ENCODE peak calls at places on chromosomes 5 and 9, in four cellular contexts. One of them, this sample, is unnamed. For H3K4me1, the result is how much of the 10 kb centered on the place peaks cover.

GRCh38 chr5:173395933-173396308 is 67.7 kb upstream of the STC2 start:
- DNase-seq in IMR-90: no peak
- DNase-seq in A549: no peak
- DNase-seq in SK-N-SH: no peak
- DNase-seq in this sample: no peak

GRCh38 chr5:16568875-16569580 is 47.8 kb downstream of the RETREG1 start:
- DNase-seq in IMR-90: no peak
- DNase-seq in A549: no peak
- DNase-seq in SK-N-SH: peak
- DNase-seq in this sample: no peak

GRCh38 chr5:169300468-169301385 is at the start of gene SLIT3:
- DNase-seq in IMR-90: peak
- DNase-seq in A549: peak
- DNase-seq in SK-N-SH: peak
- DNase-seq in this sample: peak

GRCh38 chr9:131982683-131983239 is 96.9 kb downstream of the MED27 start:
- DNase-seq in IMR-90: peak
- DNase-seq in A549: no peak
- DNase-seq in SK-N-SH: no peak
- DNase-seq in this sample: no peak

GRCh38 chr9:90251311-90251710 is 391.3 kb downstream of the DIRAS2 start:
- DNase-seq in IMR-90: no peak
- DNase-seq in A549: no peak
- DNase-seq in SK-N-SH: no peak
- DNase-seq in this sample: no peak

GRCh38 chr9:104895572-104895971 is 32.4 kb downstream of the ABCA1 start:
- DNase-seq in IMR-90: peak
- DNase-seq in A549: no peak
- DNase-seq in SK-N-SH: no peak
- DNase-seq in this sample: no peak

GRCh38 chr9:109289186-109289585 is 31.7 kb downstream of the EPB41L4B start:
- DNase-seq in IMR-90: no peak
- DNase-seq in A549: no peak
- DNase-seq in SK-N-SH: no peak
- DNase-seq in this sample: no peak

GRCh38 chr5:116291271-116291670 is 206.4 kb downstream of the COMMD10 start:
- DNase-seq in IMR-90: peak
- DNase-seq in A549: no peak
- DNase-seq in SK-N-SH: no peak
- DNase-seq in this sample: no peak

GRCh38 chr5:148733601-148734438 is 79.5 kb upstream of the HTR4 start:
- DNase-seq in IMR-90: peak
- DNase-seq in A549: peak
- DNase-seq in SK-N-SH: peak
- DNase-seq in this sample: peak

GRCh38 chr5:154220625-154221024 is 30.1 kb downstream of the GALNT10 start:
- DNase-seq in IMR-90: peak
- DNase-seq in A549: no peak
- DNase-seq in SK-N-SH: no peak
- DNase-seq in this sample: no peak

GRCh38 chr5:111401906-111402305 is 110.4 kb downstream of the STARD4 start:
- DNase-seq in IMR-90: no peak
- DNase-seq in A549: no peak
- DNase-seq in SK-N-SH: no peak
- DNase-seq in this sample: no peak

GRCh38 chr5:167743685-167744084 is 547.8 kb upstream of the WWC1 start:
- DNase-seq in IMR-90: peak
- DNase-seq in A549: no peak
- DNase-seq in SK-N-SH: no peak
- DNase-seq in this sample: no peak

GRCh38 chr5:138824516-138824915 is 50.6 kb downstream of the LRRTM2 start:
- DNase-seq in IMR-90: peak
- DNase-seq in A549: no peak
- DNase-seq in SK-N-SH: no peak
- DNase-seq in this sample: no peak

GRCh38 chr5:1317921-1318565 is 23.2 kb upstream of the TERT start:
- DNase-seq in IMR-90: no peak
- DNase-seq in A549: no peak
- DNase-seq in SK-N-SH: no peak
- DNase-seq in this sample: no peak

GRCh38 chr5:170755679-170756456 is 27.7 kb upstream of the GABRP start:
- DNase-seq in IMR-90: no peak
- DNase-seq in A549: no peak
- DNase-seq in SK-N-SH: peak
- DNase-seq in this sample: no peak

GRCh38 chr9:16622541-16622940 is 247.9 kb downstream of the BNC2 start:
- DNase-seq in IMR-90: no peak
- DNase-seq in A549: no peak
- DNase-seq in SK-N-SH: no peak
- DNase-seq in this sample: no peak

GRCh38 chr5:3392306-3392939 is 203.2 kb upstream of the IRX1 start:
- DNase-seq in IMR-90: no peak
- DNase-seq in A549: peak
- DNase-seq in SK-N-SH: peak
- DNase-seq in this sample: no peak

GRCh38 chr9:92613268-92614122 is 56.4 kb downstream of the IPPK start:
- DNase-seq in IMR-90: no peak
- DNase-seq in A549: no peak
- DNase-seq in SK-N-SH: no peak
- DNase-seq in this sample: no peak

GRCh38 chr9:19232117-19232829 is 1.8 kb downstream of the DENND4C start:
- DNase-seq in IMR-90: peak
- DNase-seq in A549: no peak
- DNase-seq in SK-N-SH: no peak
- DNase-seq in this sample: no peak

GRCh38 chr5:68538886-68539420 is 323.4 kb downstream of the PIK3R1 start:
- DNase-seq in IMR-90: no peak
- DNase-seq in A549: no peak
- DNase-seq in SK-N-SH: no peak
- DNase-seq in this sample: no peak

GRCh38 chr5:36366883-36367282 is 65.2 kb upstream of the RANBP3L start:
- DNase-seq in IMR-90: no peak
- DNase-seq in A549: no peak
- DNase-seq in SK-N-SH: no peak
- DNase-seq in this sample: no peak

GRCh38 chr9:89448381-89448780 is 49.5 kb downstream of the SEMA4D start:
- DNase-seq in IMR-90: no peak
- DNase-seq in A549: no peak
- DNase-seq in SK-N-SH: no peak
- DNase-seq in this sample: no peak

GRCh38 chr9:133485531-133486260 is 6.8 kb upstream of the SLC2A6 start:
- DNase-seq in IMR-90: no peak
- DNase-seq in A549: no peak
- DNase-seq in SK-N-SH: no peak
- DNase-seq in this sample: peak

GRCh38 chr5:132054031-132054696 is 6.3 kb upstream of the IL3 start:
- DNase-seq in IMR-90: no peak
- DNase-seq in A549: no peak
- DNase-seq in SK-N-SH: no peak
- DNase-seq in this sample: no peak

GRCh38 chr9:110083866-110084265 is 124.1 kb downstream of the C9orf152 start:
- DNase-seq in IMR-90: no peak
- DNase-seq in A549: no peak
- DNase-seq in SK-N-SH: no peak
- DNase-seq in this sample: no peak

GRCh38 chr5:72379936-72380335 is 59.8 kb downstream of the PTCD2 start:
- DNase-seq in IMR-90: peak
- DNase-seq in A549: no peak
- DNase-seq in SK-N-SH: no peak
- DNase-seq in this sample: no peak

GRCh38 chr5:57171818-57172465 is 1.9 kb upstream of the GPBP1 start:
- DNase-seq in IMR-90: peak
- DNase-seq in A549: no peak
- DNase-seq in SK-N-SH: no peak
- DNase-seq in this sample: peak

GRCh38 chr9:77647659-77648457 is at the start of gene GNA14:
- DNase-seq in IMR-90: no peak
- DNase-seq in A549: no peak
- DNase-seq in SK-N-SH: no peak
- DNase-seq in this sample: no peak

GRCh38 chr5:15807861-15808260 is 307.9 kb downstream of the FBXL7 start:
- DNase-seq in IMR-90: peak
- DNase-seq in A549: no peak
- DNase-seq in SK-N-SH: peak
- DNase-seq in this sample: no peak

GRCh38 chr5:74589204-74590056 is 51.1 kb downstream of the ENC1 start:
- DNase-seq in IMR-90: no peak
- DNase-seq in A549: no peak
- DNase-seq in SK-N-SH: no peak
- DNase-seq in this sample: no peak
- TF ChIP-seq RCOR1 in IMR-90: no peak
- TF ChIP-seq RCOR1 in A549: no peak
- TF ChIP-seq RCOR1 in SK-N-SH: no peak
- TF ChIP-seq RCOR1 in this sample: no peak

GRCh38 chr9:35606726-35607125 is 1.7 kb downstream of the TESK1 start:
- DNase-seq in IMR-90: no peak
- DNase-seq in A549: no peak
- DNase-seq in SK-N-SH: no peak
- DNase-seq in this sample: no peak
- H3K4me1 ChIP-seq in IMR-90: under half
- H3K4me1 ChIP-seq in A549: under half
- H3K4me1 ChIP-seq in SK-N-SH: under half
- H3K4me1 ChIP-seq in this sample: under half

GRCh38 chr9:128593039-128593438 is 40.7 kb downstream of the SPTAN1 start:
- DNase-seq in IMR-90: no peak
- DNase-seq in A549: no peak
- DNase-seq in SK-N-SH: no peak
- DNase-seq in this sample: peak

GRCh38 chr9:128600111-128600510 is 47.7 kb downstream of the SPTAN1 start:
- DNase-seq in IMR-90: no peak
- DNase-seq in A549: no peak
- DNase-seq in SK-N-SH: no peak
- DNase-seq in this sample: no peak

GRCh38 chr9:128593856-128594255 is 41.5 kb downstream of the SPTAN1 start:
- DNase-seq in IMR-90: no peak
- DNase-seq in A549: no peak
- DNase-seq in SK-N-SH: no peak
- DNase-seq in this sample: no peak

GRCh38 chr9:128595471-128595870 is 43.1 kb downstream of the SPTAN1 start:
- DNase-seq in IMR-90: no peak
- DNase-seq in A549: no peak
- DNase-seq in SK-N-SH: no peak
- DNase-seq in this sample: no peak
- TF ChIP-seq RCOR1 in IMR-90: no peak
- TF ChIP-seq RCOR1 in A549: no peak
- TF ChIP-seq RCOR1 in SK-N-SH: no peak
- TF ChIP-seq RCOR1 in this sample: no peak

GRCh38 chr9:15422355-15423327 is at the start of gene SNAPC3:
- DNase-seq in IMR-90: peak
- DNase-seq in A549: peak
- DNase-seq in SK-N-SH: peak
- DNase-seq in this sample: peak
- H3K4me1 ChIP-seq in IMR-90: under half
- H3K4me1 ChIP-seq in A549: under half
- H3K4me1 ChIP-seq in SK-N-SH: under half
- H3K4me1 ChIP-seq in this sample: under half

GRCh38 chr9:37840560-37841194 is 40.1 kb downstream of the DCAF10 start:
- DNase-seq in IMR-90: peak
- DNase-seq in A549: no peak
- DNase-seq in SK-N-SH: no peak
- DNase-seq in this sample: peak

GRCh38 chr9:37836386-37836785 is 35.8 kb downstream of the DCAF10 start:
- DNase-seq in IMR-90: no peak
- DNase-seq in A549: no peak
- DNase-seq in SK-N-SH: no peak
- DNase-seq in this sample: no peak

GRCh38 chr9:37835821-37836220 is 35.2 kb downstream of the DCAF10 start:
- DNase-seq in IMR-90: no peak
- DNase-seq in A549: no peak
- DNase-seq in SK-N-SH: no peak
- DNase-seq in this sample: no peak

GRCh38 chr9:37839491-37840461 is 39.2 kb downstream of the DCAF10 start:
- DNase-seq in IMR-90: peak
- DNase-seq in A549: no peak
- DNase-seq in SK-N-SH: peak
- DNase-seq in this sample: peak
- TF ChIP-seq RCOR1 in IMR-90: no peak
- TF ChIP-seq RCOR1 in A549: no peak
- TF ChIP-seq RCOR1 in SK-N-SH: no peak
- TF ChIP-seq RCOR1 in this sample: peak

DNA sequence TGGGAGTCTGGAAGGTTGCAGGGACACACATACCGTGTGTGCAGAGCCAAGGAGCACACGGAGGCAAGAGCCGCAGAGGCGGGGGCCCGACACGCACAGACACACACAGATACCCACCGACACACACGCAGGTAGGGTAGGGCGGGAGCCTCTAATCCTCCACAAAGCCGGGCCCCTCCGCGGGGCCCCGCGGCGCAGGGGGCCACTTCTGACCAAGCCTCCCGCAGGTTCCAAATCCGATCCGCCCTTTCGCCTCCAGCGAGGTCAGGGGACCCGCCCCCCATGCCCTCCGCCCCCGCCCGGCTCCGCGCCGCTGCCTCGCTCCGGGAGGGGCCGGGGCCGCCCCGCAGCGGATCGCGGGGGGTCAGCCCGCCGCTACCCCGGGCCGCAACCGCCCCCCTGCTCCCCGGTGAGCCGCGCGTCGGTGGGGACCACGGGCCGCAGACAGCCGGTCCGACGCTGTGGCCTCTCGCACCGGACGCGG is 1.4 kb upstream of the LMX1B start:
- DNase-seq in IMR-90: no peak
- DNase-seq in A549: no peak
- DNase-seq in SK-N-SH: peak
- DNase-seq in this sample: no peak
- H3K4me1 ChIP-seq in IMR-90: under half
- H3K4me1 ChIP-seq in A549: under half
- H3K4me1 ChIP-seq in SK-N-SH: under half
- H3K4me1 ChIP-seq in this sample: under half